ENCODE peak calls at places on chromosomes 5 and 9, in ten cellular contexts. M is RPMI7951; X is cardiac muscle cell; F is germinal center; A is mesenteric fat pad; W is AG20443; T is T-cell; E is T-helper 1 cell; V is sciatic nerve; L is activated CD8-positive, alpha-beta memory T cell treated with anti-CD3 and anti-CD28 coated beads for 4 hours. N is an unnamed sample.

GRCh38 chr9:133428579-133429215 is 6.5 kb downstream of the ADAMTS13 start:
- DNase-seq in M (no peak), X (peak), F (no peak), A (no peak), W (peak), T (no peak), E (no peak), V (no peak), L (no peak), N (no peak)

GRCh38 chr9:114691046-114691955 is 9.3 kb upstream of the TEX48 start:
- DNase-seq in M (peak), X (peak), F (no peak), A (no peak), W (peak), T (peak), E (peak), V (no peak), L (peak), N (no peak)

GRCh38 chr5:136424835-136425694 is 59.7 kb upstream of the TRPC7 start:
- DNase-seq in M (peak), X (peak), F (peak), A (no peak), W (peak), T (no peak), E (no peak), V (peak), L (no peak), N (no peak)

GRCh38 chr5:179152941-179153340 is 92.8 kb downstream of the ZNF354C start:
- DNase-seq in M (no peak), X (no peak), F (no peak), A (no peak), W (no peak), T (no peak), E (no peak), V (peak), L (no peak), N (no peak)

GRCh38 chr9:5557606-5558587 is 47.6 kb downstream of the PDCD1LG2 start:
- DNase-seq in M (no peak), X (peak), F (no peak), A (no peak), W (no peak), T (peak), E (peak), V (no peak), L (peak), N (no peak)

GRCh38 chr5:28766565-28767158 is 1728.3 kb upstream of the CDH9 start:
- DNase-seq in M (peak), X (peak), F (no peak), A (no peak), W (no peak), T (no peak), E (no peak), V (no peak), L (no peak), N (no peak)

GRCh38 chr9:17116400-17116837 is 18.4 kb upstream of the CNTLN start:
- DNase-seq in M (peak), X (peak), F (peak), A (no peak), W (peak), T (no peak), E (no peak), V (no peak), L (no peak), N (no peak)

GRCh38 chr5:119355636-119356383 is at the start of gene TNFAIP8:
- DNase-seq in M (peak), X (peak), F (peak), A (no peak), W (peak), T (no peak), E (peak), V (peak), L (peak), N (no peak)

GRCh38 chr9:121686930-121687541 is 35.6 kb downstream of the DAB2IP start:
- DNase-seq in M (peak), X (peak), F (peak), A (no peak), W (peak), T (peak), E (no peak), V (peak), L (no peak), N (no peak)

GRCh38 chr9:114408646-114409045 is 20.9 kb upstream of the AKNA start:
- DNase-seq in M (no peak), X (no peak), F (no peak), A (no peak), W (no peak), T (no peak), E (no peak), V (no peak), L (no peak), N (no peak)

GRCh38 chr5:399296-400281 is 43.4 kb upstream of the EXOC3 start:
- DNase-seq in M (peak), X (peak), F (peak), A (peak), W (peak), T (no peak), E (no peak), V (peak), L (no peak), N (peak)

GRCh38 chr5:102895976-102896375 is 140.9 kb downstream of the PAM start:
- DNase-seq in M (no peak), X (no peak), F (no peak), A (no peak), W (no peak), T (no peak), E (no peak), V (no peak), L (no peak), N (no peak)

GRCh38 chr5:2149196-2149541 is 266.4 kb upstream of the IRX4 start:
- DNase-seq in M (peak), X (peak), F (no peak), A (no peak), W (no peak), T (no peak), E (no peak), V (no peak), L (no peak), N (no peak)

GRCh38 chr9:6873862-6874261 is 116.1 kb downstream of the KDM4C start:
- DNase-seq in M (peak), X (peak), F (no peak), A (no peak), W (no peak), T (no peak), E (no peak), V (no peak), L (peak), N (no peak)

GRCh38 chr5:135133698-135134515 is 99.9 kb upstream of the PITX1 start:
- DNase-seq in M (peak), X (no peak), F (no peak), A (no peak), W (no peak), T (no peak), E (no peak), V (no peak), L (no peak), N (no peak)

GRCh38 chr5:163508753-163509152 is 3.3 kb downstream of the MAT2B start:
- DNase-seq in M (no peak), X (no peak), F (no peak), A (no peak), W (no peak), T (no peak), E (no peak), V (no peak), L (no peak), N (no peak)

GRCh38 chr5:140363631-140364471 is 3.9 kb downstream of the SLC4A9 start:
- DNase-seq in M (no peak), X (no peak), F (no peak), A (peak), W (no peak), T (no peak), E (no peak), V (peak), L (no peak), N (no peak)

GRCh38 chr9:110659891-110660541 is 8.6 kb upstream of the MUSK start:
- DNase-seq in M (peak), X (no peak), F (no peak), A (no peak), W (no peak), T (no peak), E (no peak), V (no peak), L (no peak), N (no peak)

GRCh38 chr5:34899066-34899465 is 16.2 kb downstream of the RAD1 start:
- DNase-seq in M (no peak), X (no peak), F (no peak), A (no peak), W (no peak), T (no peak), E (no peak), V (no peak), L (no peak), N (no peak)

N was measured in osteocyte.